ENCODE peak calls at places on chromosomes 6 and 20, in five cellular contexts. X, T, M, G and Q are unnamed samples.

GRCh38 chr6:108655840-108656650 is 95.3 kb downstream of the FOXO3 start:
- ATAC-seq in X (no peak), M (no peak), T (peak; percentile 40), G (peak; percentile 60), Q (peak; percentile 24)

GRCh38 chr6:5832621-5833107 is 174.1 kb downstream of the NRN1 start:
- ATAC-seq in G (no peak), T (no peak), X (no peak), M (no peak), Q (no peak)

GRCh38 chr6:118535176-118535844 is 12.8 kb upstream of the PLN start:
- ATAC-seq in X (no peak), G (no peak), M (no peak), T (no peak), Q (no peak)

GRCh38 chr6:6529275-6529674 is 59.2 kb upstream of the LY86 start:
- ATAC-seq in X (no peak), G (no peak), T (no peak), M (no peak), Q (no peak)

GRCh38 chr20:5827098-5827853 is 77.1 kb downstream of the SHLD1 start:
- ATAC-seq in T (peak; percentile 87), G (peak; percentile 86), X (no peak), M (no peak), Q (no peak)

GRCh38 chr6:31711233-31711632 is 3.9 kb upstream of the LY6G6D start:
- ATAC-seq in X (peak; percentile 49), M (no peak), T (peak; percentile 23), G (no peak), Q (no peak)

GRCh38 chr20:34042286-34042685 is 48.6 kb downstream of the RALY start:
- ATAC-seq in G (peak; percentile 64), M (no peak), T (peak; percentile 75), X (peak; percentile 72), Q (no peak)

GRCh38 chr20:38201356-38201755 is 36.3 kb upstream of the TGM2 start:
- ATAC-seq in G (no peak), M (no peak), X (peak; percentile 66), T (no peak), Q (no peak)

GRCh38 chr6:27650620-27651370 is 177.9 kb upstream of the ZNF184 start:
- ATAC-seq in X (no peak), T (no peak), M (no peak), G (no peak), Q (no peak)

GRCh38 chr6:147279423-147279822 is 75.2 kb downstream of the STXBP5 start:
- ATAC-seq in M (no peak), T (no peak), X (no peak), G (no peak), Q (no peak)

GRCh38 chr20:54040528-54040927 is 29.9 kb downstream of the BCAS1 start:
- ATAC-seq in G (no peak), X (no peak), T (no peak), M (peak; percentile 3), Q (no peak)

GRCh38 chr6:112877134-112878100 is 530.3 kb downstream of the RFPL4B start:
- ATAC-seq in X (no peak), T (peak; percentile 75), G (peak; percentile 81), M (peak; percentile 75), Q (peak; percentile 72)